ENCODE peak calls at places on chromosomes 1 and 21, in four cellular contexts. Y is A549, N is K562, C is HepG2. H is an unnamed sample.

GRCh38 chr1:206713070-206713469 is 28.4 kb downstream of the MAPKAPK2 start:
- DNase-seq in C (no peak), Y (no peak), N (no peak), H (no peak)

GRCh38 chr1:241992734-241993133 is 6.2 kb downstream of the MAP1LC3C start:
- DNase-seq in N (no peak), Y (no peak), C (no peak), H (no peak)

GRCh38 chr1:1420654-1421134 is 382 bp downstream of the ANKRD65 start:
- DNase-seq in N (no peak), Y (no peak), C (no peak), H (no peak)

GRCh38 chr1:3894626-3895278 is 5.3 kb downstream of the C1orf174 start:
- DNase-seq in N (no peak), C (no peak), Y (no peak), H (no peak)

GRCh38 chr1:23634840-23635642 is 56.6 kb upstream of the RPL11 start:
- DNase-seq in Y (peak), N (peak), C (peak), H (peak)

GRCh38 chr1:15803380-15803779 is 4.1 kb downstream of the UQCRHL start:
- DNase-seq in N (peak), C (peak), Y (no peak), H (no peak)

GRCh38 chr1:81020506-81020905 is 780.2 kb upstream of the ADGRL2 start:
- DNase-seq in C (no peak), N (no peak), Y (no peak), H (no peak)

GRCh38 chr21:42350899-42351543 is at the start of gene TFF2:
- DNase-seq in C (no peak), Y (no peak), N (no peak), H (no peak)

GRCh38 chr1:30183006-30183405 is 540.4 kb downstream of the MATN1 start:
- DNase-seq in C (no peak), N (no peak), Y (no peak), H (no peak)

GRCh38 chr1:114154963-114155322 is 1.3 kb upstream of the SYT6 start:
- DNase-seq in Y (no peak), N (no peak), C (no peak), H (no peak)

GRCh38 chr1:199302554-199302953 is 663.7 kb downstream of the PTPRC start:
- DNase-seq in N (no peak), C (no peak), Y (no peak), H (no peak)

GRCh38 chr1:160353223-160353622 is 10.0 kb downstream of the NCSTN start:
- DNase-seq in N (no peak), C (no peak), Y (no peak), H (no peak)

GRCh38 chr1:41919131-41919530 is 409 bp upstream of the HIVEP3 start:
- DNase-seq in C (no peak), Y (no peak), N (no peak), H (no peak)

GRCh38 chr1:41917051-41917530 is 1.6 kb downstream of the HIVEP3 start:
- DNase-seq in N (no peak), Y (no peak), C (no peak), H (no peak)

GRCh38 chr1:41917835-41918449 is 780 bp downstream of the HIVEP3 start:
- DNase-seq in N (no peak), C (no peak), Y (no peak), H (no peak)

GRCh38 chr1:41919764-41920397 is 1.2 kb upstream of the HIVEP3 start:
- DNase-seq in C (no peak), Y (no peak), N (peak), H (peak)

DNA sequence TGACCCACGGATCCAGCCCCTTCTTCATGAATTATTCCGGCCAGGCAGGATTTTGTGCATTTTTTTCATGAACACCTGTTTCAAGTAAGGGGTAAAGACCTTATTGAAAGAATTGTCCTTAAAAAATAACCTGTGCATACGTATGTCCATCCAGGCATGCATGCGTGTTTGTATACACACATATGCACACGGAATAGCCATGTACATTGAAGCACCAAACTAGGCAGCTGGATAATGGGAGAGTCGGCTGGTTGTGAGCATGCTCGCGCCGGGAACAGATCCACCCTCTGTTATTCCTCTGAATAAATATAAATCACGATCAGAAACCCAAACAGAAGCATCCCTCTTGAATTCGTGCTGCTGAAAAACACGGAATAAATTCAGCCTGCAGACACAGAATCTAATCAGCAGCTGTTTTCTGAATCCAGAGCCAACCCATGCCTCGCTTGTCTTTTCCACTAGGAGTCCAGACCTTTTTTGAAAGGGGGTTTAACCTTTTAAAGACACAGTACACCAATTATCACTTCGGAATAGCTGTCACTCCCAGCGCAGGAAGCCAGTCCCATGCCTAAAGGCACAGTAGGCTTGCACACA is at the start of gene HIVEP3:
- DNase-seq in N (no peak), Y (peak), C (no peak), H (no peak)
- TF ChIP-seq RFX5 in N (no peak), Y (no peak), C (no peak), H (no peak)

DNA sequence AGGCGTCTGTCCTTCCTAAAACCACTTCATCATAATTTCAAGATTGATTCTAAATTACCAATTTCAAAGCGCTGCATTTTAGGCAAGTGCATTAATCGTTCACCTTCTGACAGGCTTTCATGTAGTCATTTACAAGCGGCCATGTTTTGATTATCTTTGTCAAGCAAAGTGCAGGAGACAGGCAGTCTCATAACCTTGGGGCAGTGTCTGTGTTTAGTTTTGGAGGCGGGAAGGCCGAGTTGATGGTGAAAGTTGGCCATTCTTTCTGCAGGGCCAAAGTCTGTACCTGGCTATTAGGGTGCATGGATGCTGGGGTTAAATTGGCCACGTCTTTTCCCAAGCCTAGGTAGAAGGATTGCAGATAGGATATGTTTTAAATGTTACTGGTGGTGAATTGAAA is 2.9 kb downstream of the AGPAT3 start:
- DNase-seq in C (peak), N (no peak), Y (no peak), H (no peak)
- TF ChIP-seq POLR2AphosphoS2 in C (no peak), N (no peak), Y (no peak), H (no peak)

GRCh38 chr1:155060736-155061135 is 2.8 kb upstream of the EFNA4 start:
- DNase-seq in Y (no peak), C (no peak), N (no peak), H (no peak)

GRCh38 chr1:155061381-155062150 is 2.0 kb upstream of the EFNA4 start:
- DNase-seq in Y (peak), C (peak), N (peak), H (peak)

GRCh38 chr1:155062702-155063411 is 683 bp upstream of the EFNA4 start:
- DNase-seq in N (peak), Y (peak), C (peak), H (no peak)

GRCh38 chr1:155063550-155064108 is at the start of gene EFNA4:
- DNase-seq in N (peak), C (peak), Y (peak), H (no peak)

GRCh38 chr1:155062151-155062686 is 1.3 kb upstream of the EFNA4 start:
- DNase-seq in N (no peak), Y (no peak), C (no peak), H (no peak)
- TF ChIP-seq RFX5 in N (no peak), Y (no peak), C (no peak), H (no peak)

GRCh38 chr1:36211307-36211706 is 12.9 kb upstream of the THRAP3 start:
- DNase-seq in N (no peak), Y (no peak), C (no peak), H (no peak)
- TF ChIP-seq POLR2AphosphoS2 in N (no peak), Y (no peak), C (no peak), H (no peak)

H was measured in GM12878.